ENCODE peak calls at places on chromosomes 2 and 18, in five cellular contexts. W, M, N, U and K are unnamed samples.

GRCh38 chr18:59950215-59950944 is 50.6 kb downstream of the PMAIP1 start:
- DNase-seq in W (no peak), M (no peak), N (no peak), U (peak), K (peak)

GRCh38 chr2:39659765-39660611 is 5.7 kb upstream of the TMEM178A start:
- DNase-seq in W (no peak), M (no peak), N (no peak), U (no peak), K (no peak)

GRCh38 chr2:45892757-45893156 is 241.3 kb downstream of the PRKCE start:
- DNase-seq in W (no peak), M (no peak), N (peak), U (no peak), K (peak)

GRCh38 chr2:173323371-173323770 is 31.3 kb upstream of the CDCA7 start:
- DNase-seq in W (no peak), M (no peak), N (no peak), U (no peak), K (no peak)

GRCh38 chr2:71796174-71796592 is 342.8 kb downstream of the DYSF start:
- DNase-seq in W (no peak), M (no peak), N (peak), U (peak), K (no peak)

GRCh38 chr2:12881952-12882351 is 165.2 kb downstream of the TRIB2 start:
- DNase-seq in W (no peak), M (no peak), N (no peak), U (no peak), K (no peak)

GRCh38 chr2:214628091-214628490 is 181.4 kb downstream of the BARD1 start:
- DNase-seq in W (no peak), M (no peak), N (no peak), U (no peak), K (no peak)

GRCh38 chr18:27185025-27185763 is at the start of gene CHST9:
- DNase-seq in W (no peak), M (no peak), N (no peak), U (no peak), K (no peak)

GRCh38 chr2:231929961-231930600 is 3.9 kb upstream of the NPPC start:
- DNase-seq in W (no peak), M (no peak), N (peak), U (peak), K (peak)

GRCh38 chr2:64930159-64930558 is 59.0 kb upstream of the SLC1A4 start:
- DNase-seq in W (no peak), M (no peak), N (no peak), U (no peak), K (no peak)

GRCh38 chr2:114661926-114662670 is 219.7 kb downstream of the DPP10 start:
- DNase-seq in W (peak), M (no peak), N (peak), U (no peak), K (no peak)

GRCh38 chr2:12897181-12897580 is 180.4 kb downstream of the TRIB2 start:
- DNase-seq in W (no peak), M (no peak), N (no peak), U (no peak), K (no peak)

GRCh38 chr2:226652983-226653765 is 146.4 kb downstream of the IRS1 start:
- DNase-seq in W (no peak), M (no peak), N (peak), U (peak), K (peak)

GRCh38 chr18:22385718-22386117 is 32.0 kb downstream of the CTAGE1 start:
- DNase-seq in W (no peak), M (no peak), N (peak), U (peak), K (peak)

GRCh38 chr2:29518988-29519925 is 402.1 kb downstream of the ALK start:
- DNase-seq in W (no peak), M (no peak), N (peak), U (peak), K (peak)

GRCh38 chr18:9140381-9140780 is 3.8 kb downstream of the ANKRD12 start:
- DNase-seq in W (no peak), M (no peak), N (no peak), U (no peak), K (no peak)

GRCh38 chr2:66433945-66434678 is 813 bp upstream of the MEIS1 start:
- DNase-seq in W (no peak), M (no peak), N (peak), U (peak), K (peak)

GRCh38 chr2:2586068-2586776 is 255.1 kb upstream of the MYT1L start:
- DNase-seq in W (no peak), M (no peak), N (no peak), U (no peak), K (no peak)

GRCh38 chr2:233867993-233868532 is at the start of gene MSL3B:
- DNase-seq in W (no peak), M (peak), N (peak), U (peak), K (peak)